ENCODE peak calls at places on chromosomes 2 and 18, in five cellular contexts. K, V, D, P and W are unnamed samples.
A peak's percentile ranks its signal among the peaks of the same experiment; 100 is the strongest.

GRCh38 chr2:177893880-177894279 is 178.7 kb downstream of the PDE11A start:
- DNase-seq in K (no peak), V (no peak), D (no peak), P (no peak), W (no peak)

GRCh38 chr2:127516031-127516430 is 10.3 kb downstream of the IWS1 start:
- DNase-seq in K (peak; percentile 89), V (no peak), D (no peak), P (peak; percentile 44), W (no peak)

GRCh38 chr2:28665041-28665704 is 86.5 kb upstream of the PPP1CB start:
- DNase-seq in K (no peak), V (no peak), D (no peak), P (no peak), W (no peak)

GRCh38 chr18:4172491-4172890 is 282.6 kb downstream of the DLGAP1 start:
- DNase-seq in K (no peak), V (no peak), D (no peak), P (no peak), W (no peak)

GRCh38 chr2:158797963-158798700 is 3.0 kb downstream of the DAPL1 start:
- DNase-seq in K (no peak), V (no peak), D (no peak), P (no peak), W (no peak)

GRCh38 chr18:39058386-39059000 is 1492.9 kb upstream of the CELF4 start:
- DNase-seq in K (no peak), V (no peak), D (no peak), P (no peak), W (no peak)

GRCh38 chr18:13888317-13888716 is 27.0 kb downstream of the MC2R start:
- DNase-seq in K (no peak), V (no peak), D (no peak), P (no peak), W (no peak)

GRCh38 chr2:30942430-30942829 is 135.2 kb upstream of the CAPN13 start:
- DNase-seq in K (no peak), V (no peak), D (no peak), P (no peak), W (no peak)

GRCh38 chr2:21772624-21773023 is 648.9 kb downstream of the TDRD15 start:
- DNase-seq in K (no peak), V (no peak), D (no peak), P (no peak), W (peak; percentile 7)

GRCh38 chr2:182826051-182826450 is 40.4 kb downstream of the FRZB start:
- DNase-seq in K (no peak), V (no peak), D (no peak), P (no peak), W (no peak)

GRCh38 chr2:102488063-102488462 is 15.0 kb downstream of the SLC9A4 start:
- DNase-seq in K (no peak), V (no peak), D (no peak), P (no peak), W (peak; percentile 37)

GRCh38 chr2:7428444-7429204 is 511.4 kb downstream of the RNF144A start:
- DNase-seq in K (no peak), V (no peak), D (no peak), P (no peak), W (no peak)

GRCh38 chr18:2417861-2418610 is 153.3 kb downstream of the METTL4 start:
- DNase-seq in K (no peak), V (no peak), D (no peak), P (no peak), W (no peak)

GRCh38 chr18:22556271-22556990 is 138.7 kb upstream of the CTAGE1 start:
- DNase-seq in K (no peak), V (no peak), D (no peak), P (no peak), W (no peak)

GRCh38 chr18:59318460-59318859 is at the start of gene CPLX4:
- DNase-seq in K (no peak), V (no peak), D (no peak), P (no peak), W (no peak)

GRCh38 chr2:168633200-168633599 is 169.2 kb upstream of the NOSTRIN start:
- DNase-seq in K (no peak), V (no peak), D (no peak), P (no peak), W (no peak)

GRCh38 chr2:86002375-86002774 is 103.3 kb downstream of the POLR1A start:
- DNase-seq in K (no peak), V (no peak), D (no peak), P (no peak), W (no peak)

GRCh38 chr2:15728247-15728721 is 136.6 kb downstream of the DDX1 start:
- DNase-seq in K (no peak), V (no peak), D (no peak), P (peak; percentile 28), W (no peak)

GRCh38 chr2:176753752-176754474 is 458.7 kb upstream of the HNRNPA3 start:
- DNase-seq in K (no peak), V (no peak), D (no peak), P (no peak), W (no peak)

GRCh38 chr18:26771524-26771923 is 94.0 kb downstream of the AQP4 start:
- DNase-seq in K (no peak), V (no peak), D (no peak), P (no peak), W (no peak)

GRCh38 chr2:225895126-225895525 is 495.6 kb downstream of the NYAP2 start:
- DNase-seq in K (no peak), V (no peak), D (no peak), P (no peak), W (no peak)

GRCh38 chr2:12720181-12720580 is 3.4 kb downstream of the TRIB2 start:
- DNase-seq in K (no peak), V (no peak), D (no peak), P (no peak), W (no peak)

GRCh38 chr2:106192752-106193490 is 1.2 kb downstream of the UXS1 start:
- DNase-seq in K (peak; percentile 78), V (peak; percentile 37), D (peak; percentile 12), P (no peak), W (peak; percentile 49)

GRCh38 chr2:216633616-216634316 is 546 bp downstream of the IGFBP2 start:
- DNase-seq in K (peak; percentile 17), V (no peak), D (no peak), P (no peak), W (no peak)

GRCh38 chr2:1986166-1986565 is 241.9 kb upstream of the PXDN start:
- DNase-seq in K (no peak), V (no peak), D (no peak), P (no peak), W (no peak)

GRCh38 chr2:202009019-202009481 is 24.6 kb upstream of the FZD7 start:
- DNase-seq in K (no peak), V (no peak), D (no peak), P (no peak), W (no peak)

GRCh38 chr2:209970271-209970670 is 32.2 kb upstream of the RPE start:
- DNase-seq in K (no peak), V (no peak), D (no peak), P (no peak), W (no peak)

GRCh38 chr2:141306368-141306767 is 824.4 kb downstream of the LRP1B start:
- DNase-seq in K (no peak), V (no peak), D (no peak), P (no peak), W (no peak)